ENCODE peak calls at places on chromosomes 12 and 14, in eight cellular contexts. S, I, G, V, N, C, P and X are unnamed samples.

GRCh38 chr12:53935562-53936341 is 2.9 kb upstream of the HOXC13 start:
- DNase-seq in S (no peak), I (no peak), G (no peak), V (no peak), N (no peak), C (no peak), P (no peak), X (no peak)

GRCh38 chr12:40156031-40156764 is 50.3 kb upstream of the SLC2A13 start:
- DNase-seq in S (no peak), I (no peak), G (no peak), V (no peak), N (peak; percentile 54), C (no peak), P (no peak), X (no peak)

GRCh38 chr12:121568971-121569808 is 11.6 kb downstream of the KDM2B start:
- DNase-seq in S (no peak), I (no peak), G (no peak), V (peak; percentile 7), N (no peak), C (no peak), P (no peak), X (no peak)

GRCh38 chr14:23097786-23098185 is 2.5 kb downstream of the C14orf119 start:
- DNase-seq in S (no peak), I (no peak), G (no peak), V (no peak), N (no peak), C (no peak), P (no peak), X (no peak)

GRCh38 chr12:78885466-78885865 is 20.9 kb downstream of the SYT1 start:
- DNase-seq in S (no peak), I (no peak), G (no peak), V (no peak), N (peak; percentile 29), C (no peak), P (peak; percentile 64), X (no peak)

GRCh38 chr12:58583541-58583940 is 336.8 kb downstream of the LRIG3 start:
- DNase-seq in S (no peak), I (no peak), G (no peak), V (no peak), N (no peak), C (no peak), P (no peak), X (no peak)

GRCh38 chr12:103680591-103681065 is 93.6 kb downstream of the STAB2 start:
- DNase-seq in S (no peak), I (no peak), G (no peak), V (no peak), N (peak; percentile 90), C (no peak), P (no peak), X (peak; percentile 31)

GRCh38 chr12:52477651-52478050 is 4.0 kb upstream of the KRT6C start:
- DNase-seq in S (no peak), I (no peak), G (no peak), V (no peak), N (no peak), C (no peak), P (no peak), X (no peak)

GRCh38 chr12:55974308-55974724 is 438 bp downstream of the RAB5B start:
- DNase-seq in S (peak; percentile 65), I (peak; percentile 56), G (no peak), V (no peak), N (no peak), C (no peak), P (peak; percentile 48), X (peak; percentile 70)

GRCh38 chr14:99415496-99416281 is 65.0 kb downstream of the SETD3 start:
- DNase-seq in S (peak; percentile 69), I (peak; percentile 54), G (peak; percentile 47), V (peak; percentile 38), N (peak; percentile 71), C (peak; percentile 49), P (peak; percentile 82), X (peak; percentile 91)

GRCh38 chr14:99231850-99232401 is 40.1 kb downstream of the BCL11B start:
- DNase-seq in S (peak; percentile 33), I (no peak), G (no peak), V (no peak), N (no peak), C (no peak), P (no peak), X (no peak)

GRCh38 chr14:99325591-99325990 is 53.6 kb upstream of the BCL11B start:
- DNase-seq in S (no peak), I (no peak), G (no peak), V (no peak), N (no peak), C (no peak), P (no peak), X (no peak)

GRCh38 chr12:103705098-103705497 is 118.0 kb downstream of the STAB2 start:
- DNase-seq in S (no peak), I (no peak), G (no peak), V (no peak), N (no peak), C (no peak), P (no peak), X (peak; percentile 58)

GRCh38 chr12:103561174-103561573 is 25.9 kb upstream of the STAB2 start:
- DNase-seq in S (no peak), I (no peak), G (no peak), V (no peak), N (no peak), C (peak; percentile 33), P (no peak), X (no peak)

GRCh38 chr12:126093911-126094310 is 1028.7 kb downstream of the AACS start:
- DNase-seq in S (peak; percentile 26), I (peak; percentile 11), G (no peak), V (no peak), N (no peak), C (no peak), P (no peak), X (no peak)

GRCh38 chr12:90460681-90461080 is 494.3 kb downstream of the CCER1 start:
- DNase-seq in S (no peak), I (no peak), G (no peak), V (no peak), N (no peak), C (no peak), P (no peak), X (no peak)

GRCh38 chr12:123839826-123840225 is 77.7 kb downstream of the DNAH10 start:
- DNase-seq in S (no peak), I (no peak), G (no peak), V (no peak), N (no peak), C (no peak), P (no peak), X (no peak)

GRCh38 chr12:93954160-93955112 is 193.9 kb upstream of the PLXNC1 start:
- DNase-seq in S (no peak), I (no peak), G (no peak), V (no peak), N (no peak), C (no peak), P (no peak), X (no peak)

GRCh38 chr14:73741876-73742519 is 27.8 kb upstream of the PNMA1 start:
- DNase-seq in S (no peak), I (no peak), G (no peak), V (no peak), N (no peak), C (no peak), P (no peak), X (no peak)